ENCODE peak calls at places on chromosomes 13 and 19, in seven cellular contexts. Y is endodermal cell, S is neural progenitor cell, J is substantia nigra, Z is thoracic aorta, A is testis, Q is GM23248. V is an unnamed sample.

GRCh38 chr13:34207334-34207733 is 389.4 kb downstream of the RFC3 start:
- DNase-seq in Z (no peak), Q (peak), A (no peak), Y (no peak), S (no peak), J (no peak), V (peak)

GRCh38 chr13:78298657-78299056 is 304.7 kb downstream of the POU4F1 start:
- DNase-seq in A (no peak), Z (no peak), Y (no peak), S (no peak), Q (peak), J (no peak), V (peak)

GRCh38 chr19:8506402-8506957 is 4.0 kb upstream of the PRAM1 start:
- DNase-seq in J (no peak), Q (no peak), S (peak), A (no peak), Z (no peak), Y (peak), V (no peak)

GRCh38 chr13:113887700-113888201 is 23.9 kb upstream of the GAS6 start:
- DNase-seq in J (no peak), A (no peak), Y (no peak), S (no peak), Z (no peak), Q (peak), V (peak)

GRCh38 chr13:43133792-43134191 is 110.4 kb downstream of the DNAJC15 start:
- DNase-seq in Y (peak), S (no peak), Z (no peak), Q (no peak), J (no peak), A (no peak), V (no peak)

GRCh38 chr13:20350819-20351218 is 118.7 kb upstream of the GJB6 start:
- DNase-seq in J (no peak), Y (no peak), S (no peak), Z (no peak), A (no peak), Q (no peak), V (peak)

GRCh38 chr13:106446011-106446410 is 89.5 kb downstream of the EFNB2 start:
- DNase-seq in J (no peak), Q (peak), Y (no peak), A (no peak), Z (no peak), S (peak), V (peak)

GRCh38 chr19:39469036-39469435 is 11.6 kb upstream of the TIMM50 start:
- DNase-seq in Q (no peak), J (no peak), Z (no peak), S (no peak), A (no peak), Y (peak), V (no peak)

GRCh38 chr13:75993823-75994222 is 357.7 kb downstream of the LMO7 start:
- DNase-seq in Z (no peak), A (no peak), Q (no peak), J (no peak), S (no peak), Y (no peak), V (no peak)

GRCh38 chr19:48283908-48284307 is 14.0 kb downstream of the ZNF114 start:
- DNase-seq in Z (no peak), S (no peak), J (no peak), Y (no peak), Q (peak), A (no peak), V (peak)

GRCh38 chr19:40165362-40165937 is 25.8 kb upstream of the MAP3K10 start:
- DNase-seq in J (peak), S (peak), Z (no peak), A (peak), Y (peak), Q (peak), V (no peak)

GRCh38 chr19:13573268-13573667 is 67.0 kb upstream of the CACNA1A start:
- DNase-seq in Y (peak), J (no peak), Q (no peak), A (no peak), S (peak), Z (no peak), V (no peak)

GRCh38 chr13:112596220-112596619 is 8.3 kb upstream of the TUBGCP3 start:
- DNase-seq in Z (no peak), A (no peak), S (no peak), Q (no peak), Y (no peak), J (no peak), V (peak)

GRCh38 chr19:55585658-55586339 is 5.2 kb upstream of the ZNF579 start:
- DNase-seq in J (peak), Q (peak), Y (peak), S (peak), A (peak), Z (no peak), V (peak)

GRCh38 chr13:72726721-72727416 is 560 bp downstream of the MZT1 start:
- DNase-seq in Q (peak), Z (peak), J (peak), S (peak), A (peak), Y (no peak), V (no peak)

GRCh38 chr13:110010433-110011135 is 224.2 kb upstream of the IRS2 start:
- DNase-seq in Y (no peak), A (no peak), S (no peak), Q (no peak), J (no peak), Z (no peak), V (peak)

GRCh38 chr13:79097201-79097600 is 308.9 kb downstream of the RBM26 start:
- DNase-seq in Q (no peak), Y (no peak), J (no peak), S (no peak), Z (no peak), A (no peak), V (no peak)

GRCh38 chr19:24086974-24087595 is at the start of gene ZNF254:
- DNase-seq in A (peak), S (peak), J (peak), Q (peak), Y (peak), Z (peak), V (peak)

GRCh38 chr19:16836115-16836905 is 7.1 kb downstream of the SIN3B start:
- DNase-seq in Y (peak), S (peak), Q (peak), A (peak), Z (no peak), J (no peak), V (no peak)

GRCh38 chr13:75507027-75508001 is 25.3 kb upstream of the TBC1D4 start:
- DNase-seq in A (no peak), S (no peak), J (no peak), Y (no peak), Q (no peak), Z (no peak), V (no peak)

GRCh38 chr13:45873491-45874360 is 22.2 kb upstream of the SIAH3 start:
- DNase-seq in Q (peak), J (no peak), A (no peak), Z (no peak), S (peak), Y (peak), V (peak)

GRCh38 chr13:31965361-31966066 is 66.1 kb upstream of the FRY start:
- DNase-seq in J (no peak), Y (no peak), Z (no peak), Q (peak), S (no peak), A (no peak), V (peak)

GRCh38 chr19:14352526-14352925 is 28.7 kb upstream of the ADGRE5 start:
- DNase-seq in Q (no peak), S (no peak), J (no peak), Z (no peak), Y (no peak), A (no peak), V (no peak)

GRCh38 chr13:76522083-76522755 is 364.0 kb downstream of the KCTD12 start:
- DNase-seq in Q (no peak), Z (no peak), J (no peak), A (no peak), S (no peak), Y (peak), V (peak)

GRCh38 chr19:17127671-17128070 is 52.1 kb downstream of the MYO9B start:
- DNase-seq in Q (no peak), Y (no peak), S (no peak), J (no peak), A (no peak), Z (no peak), V (no peak)

GRCh38 chr13:51895906-51896888 is 34.4 kb downstream of the CCDC70 start:
- DNase-seq in S (peak), Z (no peak), Y (peak), Q (peak), J (no peak), A (peak), V (peak)

GRCh38 chr13:107387525-107387924 is 819.6 kb upstream of the ARGLU1 start:
- DNase-seq in J (no peak), Q (no peak), S (no peak), A (no peak), Z (no peak), Y (no peak), V (no peak)

GRCh38 chr19:47704024-47704423 is 9.2 kb upstream of the EHD2 start:
- DNase-seq in Q (no peak), Y (no peak), S (no peak), Z (no peak), A (no peak), J (no peak), V (peak)

GRCh38 chr13:33262069-33262487 is 23.5 kb downstream of the STARD13 start:
- DNase-seq in S (peak), Z (no peak), Y (peak), J (no peak), A (no peak), Q (peak), V (peak)

GRCh38 chr19:52190679-52191293 is 934 bp downstream of the PPP2R1A start:
- DNase-seq in S (peak), A (peak), Z (no peak), Y (peak), Q (peak), J (peak), V (peak)

GRCh38 chr13:76148926-76149325 is 512.8 kb downstream of the LMO7 start:
- DNase-seq in Y (no peak), Q (peak), S (no peak), J (no peak), Z (no peak), A (no peak), V (peak)

GRCh38 chr19:52640916-52641315 is 2.8 kb upstream of the ZNF83 start:
- DNase-seq in S (peak), J (no peak), Y (peak), A (peak), Q (peak), Z (no peak), V (no peak)

GRCh38 chr19:7266832-7267231 is 27.4 kb downstream of the INSR start:
- DNase-seq in J (no peak), S (no peak), Y (no peak), A (no peak), Z (no peak), Q (no peak), V (no peak)

GRCh38 chr19:27745978-27746542 is 1466.9 kb downstream of the UQCRFS1 start:
- DNase-seq in S (no peak), Q (no peak), A (no peak), J (no peak), Y (peak), Z (no peak), V (no peak)

GRCh38 chr19:35030257-35031071 is at the start of gene SCN1B:
- DNase-seq in S (peak), Y (peak), Q (peak), A (peak), J (peak), Z (no peak), V (peak)

GRCh38 chr19:35978832-35979365 is 16.1 kb upstream of the SDHAF1 start:
- DNase-seq in Y (no peak), Z (no peak), Q (no peak), A (no peak), S (no peak), J (no peak), V (no peak)

GRCh38 chr19:4052993-4053422 is 13.7 kb downstream of the ZBTB7A start:
- DNase-seq in A (no peak), Z (no peak), S (no peak), J (no peak), Q (no peak), Y (no peak), V (no peak)
- H3K27ac ChIP-seq in A (peak), Z (peak), S (no peak), J (peak), Q (peak), Y (no peak), V (peak)

DNA sequence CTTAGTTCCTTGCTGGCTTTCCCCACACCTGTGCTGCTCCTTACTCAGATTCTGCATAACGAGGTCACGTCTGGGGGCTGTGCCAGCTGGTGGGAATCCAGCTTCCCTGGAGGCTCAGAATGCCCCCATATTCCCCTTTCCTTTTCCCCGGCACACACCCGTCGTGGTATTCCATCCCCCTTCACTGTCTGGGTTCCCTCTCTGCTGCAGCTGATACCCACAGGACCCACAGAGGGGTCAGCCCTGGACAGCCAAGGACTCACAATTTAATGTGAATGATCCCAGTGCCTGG is 4.2 kb upstream of the MYH14 start:
- DNase-seq in Q (no peak), A (no peak), J (no peak), S (no peak), Y (no peak), Z (no peak), V (no peak)
- H3K27ac ChIP-seq in Q (no peak), A (no peak), J (peak), S (no peak), Y (no peak), Z (no peak), V (no peak)

GRCh38 chr19:31338069-31338767 is 11.0 kb downstream of the TSHZ3 start:
- DNase-seq in A (peak), S (peak), Y (peak), J (no peak), Z (no peak), Q (peak), V (peak)
- H3K27ac ChIP-seq in A (peak), S (no peak), Y (peak), J (no peak), Z (peak), Q (no peak), V (no peak)

GRCh38 chr13:25762288-25762687 is 289.5 kb downstream of the SHISA2 start:
- DNase-seq in Z (no peak), Q (no peak), J (no peak), Y (no peak), A (no peak), S (no peak), V (no peak)
- H3K27ac ChIP-seq in Z (no peak), Q (no peak), J (no peak), Y (no peak), A (no peak), S (no peak), V (no peak)

GRCh38 chr13:41944229-41944628 is 16.7 kb downstream of the VWA8 start:
- DNase-seq in Y (no peak), J (no peak), Z (no peak), S (no peak), Q (no peak), A (no peak), V (no peak)

GRCh38 chr13:41939403-41939802 is 21.5 kb downstream of the VWA8 start:
- DNase-seq in Q (no peak), Z (no peak), J (no peak), S (no peak), A (no peak), Y (no peak), V (no peak)

GRCh38 chr13:41941174-41941573 is 19.7 kb downstream of the VWA8 start:
- DNase-seq in Y (no peak), J (no peak), Z (no peak), Q (no peak), A (no peak), S (no peak), V (peak)

GRCh38 chr13:41944635-41945401 is 16.1 kb downstream of the VWA8 start:
- DNase-seq in Q (no peak), Z (no peak), A (no peak), Y (no peak), J (no peak), S (no peak), V (no peak)

DNA sequence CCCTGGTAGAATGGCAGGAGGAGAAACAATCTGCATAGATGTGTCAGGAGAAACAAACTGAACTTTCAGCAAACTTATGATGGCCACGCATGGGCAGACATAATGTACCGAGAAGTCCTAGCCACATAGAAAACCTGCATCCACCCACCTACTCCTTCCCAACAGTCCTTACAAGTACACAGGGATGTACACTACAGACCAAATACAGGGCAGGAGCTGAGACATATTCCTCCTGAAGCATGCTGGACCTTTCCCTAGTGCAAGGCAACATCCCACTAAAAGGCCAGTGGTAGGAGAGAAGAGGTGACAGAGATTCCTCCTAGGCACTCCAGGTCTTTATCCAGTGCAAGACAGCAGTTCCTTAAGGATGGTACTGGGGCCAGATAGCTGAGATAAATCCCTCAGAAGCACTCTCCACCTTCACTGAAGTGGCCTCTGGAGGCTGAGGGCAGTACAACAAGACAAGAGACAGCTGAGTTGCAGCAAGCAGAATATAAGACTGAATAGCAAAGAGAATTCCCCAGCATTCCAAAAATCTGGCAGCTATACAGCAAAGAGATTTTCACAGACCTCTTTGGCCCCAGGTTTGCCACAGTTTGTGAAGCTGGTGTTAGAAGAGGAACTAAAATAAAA is 18.3 kb downstream of the VWA8 start:
- DNase-seq in J (no peak), Q (peak), Y (peak), A (no peak), Z (no peak), S (peak), V (peak)
- H3K27ac ChIP-seq in J (no peak), Q (no peak), Y (no peak), A (no peak), Z (no peak), S (no peak), V (no peak)

GRCh38 chr13:96816874-96817273 is 177.4 kb downstream of the OXGR1 start:
- DNase-seq in Y (peak), A (no peak), S (peak), Z (no peak), J (no peak), Q (no peak), V (no peak)

GRCh38 chr13:96819375-96819774 is 174.9 kb downstream of the OXGR1 start:
- DNase-seq in A (no peak), Q (no peak), Y (no peak), S (no peak), J (no peak), Z (no peak), V (no peak)

GRCh38 chr13:96821381-96821780 is 172.9 kb downstream of the OXGR1 start:
- DNase-seq in Q (peak), J (no peak), S (no peak), Z (no peak), Y (no peak), A (no peak), V (peak)

GRCh38 chr13:96817336-96817941 is 176.8 kb downstream of the OXGR1 start:
- DNase-seq in A (no peak), S (peak), Z (no peak), Q (peak), J (no peak), Y (no peak), V (no peak)

GRCh38 chr13:96816261-96816660 is 178.0 kb downstream of the OXGR1 start:
- DNase-seq in S (no peak), Z (peak), Y (no peak), A (peak), J (no peak), Q (peak), V (no peak)
- H3K27ac ChIP-seq in S (no peak), Z (peak), Y (no peak), A (no peak), J (no peak), Q (no peak), V (no peak)

GRCh38 chr13:98299243-98299953 is 122.3 kb upstream of the RNF113B start:
- DNase-seq in J (no peak), Q (peak), Y (no peak), Z (no peak), S (no peak), A (no peak), V (no peak)
- H3K27ac ChIP-seq in J (no peak), Q (peak), Y (no peak), Z (no peak), S (no peak), A (no peak), V (no peak)

GRCh38 chr13:67076378-67076777 is 153.8 kb downstream of the PCDH9 start:
- DNase-seq in A (no peak), Q (no peak), Y (no peak), Z (no peak), J (no peak), S (no peak), V (peak)

GRCh38 chr13:67071918-67072598 is 158.1 kb downstream of the PCDH9 start:
- DNase-seq in A (no peak), J (no peak), Z (no peak), Q (no peak), Y (no peak), S (no peak), V (no peak)

GRCh38 chr13:67078062-67078461 is 152.1 kb downstream of the PCDH9 start:
- DNase-seq in Z (no peak), S (no peak), Q (no peak), A (no peak), J (no peak), Y (no peak), V (no peak)

GRCh38 chr13:67077132-67077531 is 153.0 kb downstream of the PCDH9 start:
- DNase-seq in A (no peak), S (no peak), Q (no peak), J (no peak), Y (no peak), Z (no peak), V (no peak)

DNA sequence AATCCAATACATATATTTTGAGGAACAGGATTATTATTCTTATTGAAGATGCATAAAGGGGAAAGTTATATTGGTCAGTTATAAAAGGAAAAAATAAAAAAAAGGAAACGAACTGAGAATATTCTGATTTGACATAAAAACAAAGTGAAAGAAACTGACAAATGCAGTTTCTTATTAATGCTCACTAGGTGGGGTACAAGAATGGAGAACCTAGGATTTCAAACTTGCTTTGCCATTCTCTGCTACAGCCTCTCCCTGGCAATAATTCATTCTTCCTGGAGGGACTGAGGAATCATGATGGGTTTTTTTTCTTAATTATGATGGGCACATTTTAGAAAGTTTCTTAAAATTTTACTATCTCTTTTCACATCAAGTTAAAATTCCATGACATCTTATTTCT is 154.9 kb downstream of the PCDH9 start:
- DNase-seq in A (no peak), Q (no peak), Z (no peak), Y (no peak), J (no peak), S (no peak), V (no peak)
- H3K27ac ChIP-seq in A (no peak), Q (no peak), Z (no peak), Y (no peak), J (peak), S (no peak), V (no peak)

DNA sequence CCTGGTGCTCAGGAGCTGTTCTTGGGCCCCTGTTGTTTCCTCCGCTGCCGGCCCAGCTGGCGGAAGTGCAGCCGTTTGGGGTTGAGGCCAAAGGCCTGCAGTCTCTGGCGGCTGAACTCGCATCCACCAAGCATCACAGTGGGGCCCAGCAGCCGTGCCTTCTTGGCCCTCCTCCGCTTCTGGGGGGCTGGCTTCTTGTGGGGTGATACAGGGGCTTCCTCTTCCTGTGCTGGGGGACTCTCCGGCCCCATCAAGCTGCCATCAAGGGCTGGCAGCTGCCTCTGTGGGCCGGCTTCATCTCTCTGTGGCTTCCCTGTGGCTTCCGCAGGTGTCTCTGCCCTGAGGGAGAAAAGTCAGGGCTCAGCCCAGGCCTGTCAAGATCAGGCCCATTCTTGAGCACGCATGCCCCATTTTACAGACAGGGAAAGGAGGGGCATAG is 10.3 kb downstream of the ATG4D start:
- DNase-seq in A (no peak), J (no peak), S (no peak), Q (no peak), Y (no peak), Z (no peak), V (no peak)
- H3K27ac ChIP-seq in A (no peak), J (no peak), S (no peak), Q (no peak), Y (no peak), Z (no peak), V (no peak)